ENCODE peak calls at places on chromosome 17, in eight cellular contexts. One of them, this sample, is unnamed.

GRCh38 chr17:38701504-38702165 is 3.4 kb upstream of the MLLT6 start:
- DNase-seq in stimulated activated CD4-positive, alpha-beta T cell treated with anti-CD3 and anti-CD28 coated beads, TNF-alpha, amount 100 ng/mL, for 1 hour: peak
- DNase-seq in mucosa of descending colon: peak
- DNase-seq in NCI-H1417: peak
- DNase-seq in M059J: peak
- DNase-seq in posterior cingulate gyrus: no peak
- DNase-seq in GM04504: no peak
- DNase-seq in epithelial cell of esophagus: peak
- DNase-seq in this sample: peak

GRCh38 chr17:11309033-11309432 is 68.0 kb downstream of the SHISA6 start:
- DNase-seq in stimulated activated CD4-positive, alpha-beta T cell treated with anti-CD3 and anti-CD28 coated beads, TNF-alpha, amount 100 ng/mL, for 1 hour: no peak
- DNase-seq in mucosa of descending colon: no peak
- DNase-seq in NCI-H1417: no peak
- DNase-seq in M059J: no peak
- DNase-seq in posterior cingulate gyrus: no peak
- DNase-seq in GM04504: no peak
- DNase-seq in epithelial cell of esophagus: no peak
- DNase-seq in this sample: no peak

GRCh38 chr17:76241776-76242175 is 1.5 kb upstream of the RNF157 start:
- DNase-seq in stimulated activated CD4-positive, alpha-beta T cell treated with anti-CD3 and anti-CD28 coated beads, TNF-alpha, amount 100 ng/mL, for 1 hour: no peak
- DNase-seq in mucosa of descending colon: no peak
- DNase-seq in NCI-H1417: no peak
- DNase-seq in M059J: no peak
- DNase-seq in posterior cingulate gyrus: no peak
- DNase-seq in GM04504: no peak
- DNase-seq in epithelial cell of esophagus: no peak
- DNase-seq in this sample: no peak

GRCh38 chr17:75628425-75628824 is 4.8 kb upstream of the SMIM5 start:
- DNase-seq in stimulated activated CD4-positive, alpha-beta T cell treated with anti-CD3 and anti-CD28 coated beads, TNF-alpha, amount 100 ng/mL, for 1 hour: no peak
- DNase-seq in mucosa of descending colon: no peak
- DNase-seq in NCI-H1417: no peak
- DNase-seq in M059J: no peak
- DNase-seq in posterior cingulate gyrus: no peak
- DNase-seq in GM04504: no peak
- DNase-seq in epithelial cell of esophagus: no peak
- DNase-seq in this sample: no peak

GRCh38 chr17:28612936-28613872 is 781 bp downstream of the RSKR start:
- DNase-seq in stimulated activated CD4-positive, alpha-beta T cell treated with anti-CD3 and anti-CD28 coated beads, TNF-alpha, amount 100 ng/mL, for 1 hour: no peak
- DNase-seq in mucosa of descending colon: no peak
- DNase-seq in NCI-H1417: peak
- DNase-seq in M059J: peak
- DNase-seq in posterior cingulate gyrus: peak
- DNase-seq in GM04504: no peak
- DNase-seq in epithelial cell of esophagus: peak
- DNase-seq in this sample: peak

GRCh38 chr17:15944720-15945492 is at the start of gene ADORA2B:
- DNase-seq in stimulated activated CD4-positive, alpha-beta T cell treated with anti-CD3 and anti-CD28 coated beads, TNF-alpha, amount 100 ng/mL, for 1 hour: no peak
- DNase-seq in mucosa of descending colon: peak
- DNase-seq in NCI-H1417: peak
- DNase-seq in M059J: peak
- DNase-seq in posterior cingulate gyrus: peak
- DNase-seq in GM04504: no peak
- DNase-seq in epithelial cell of esophagus: peak
- DNase-seq in this sample: peak

GRCh38 chr17:40576113-40576740 is 11.0 kb upstream of the CCR7 start:
- DNase-seq in stimulated activated CD4-positive, alpha-beta T cell treated with anti-CD3 and anti-CD28 coated beads, TNF-alpha, amount 100 ng/mL, for 1 hour: no peak
- DNase-seq in mucosa of descending colon: no peak
- DNase-seq in NCI-H1417: no peak
- DNase-seq in M059J: no peak
- DNase-seq in posterior cingulate gyrus: no peak
- DNase-seq in GM04504: no peak
- DNase-seq in epithelial cell of esophagus: no peak
- DNase-seq in this sample: no peak

GRCh38 chr17:43069368-43069898 is 44.4 kb downstream of the RND2 start:
- DNase-seq in stimulated activated CD4-positive, alpha-beta T cell treated with anti-CD3 and anti-CD28 coated beads, TNF-alpha, amount 100 ng/mL, for 1 hour: no peak
- DNase-seq in mucosa of descending colon: no peak
- DNase-seq in NCI-H1417: no peak
- DNase-seq in M059J: no peak
- DNase-seq in posterior cingulate gyrus: no peak
- DNase-seq in GM04504: no peak
- DNase-seq in epithelial cell of esophagus: no peak
- DNase-seq in this sample: no peak

GRCh38 chr17:30550512-30551273 is 73.5 kb downstream of the GOSR1 start:
- DNase-seq in stimulated activated CD4-positive, alpha-beta T cell treated with anti-CD3 and anti-CD28 coated beads, TNF-alpha, amount 100 ng/mL, for 1 hour: no peak
- DNase-seq in mucosa of descending colon: no peak
- DNase-seq in NCI-H1417: no peak
- DNase-seq in M059J: peak
- DNase-seq in posterior cingulate gyrus: no peak
- DNase-seq in GM04504: no peak
- DNase-seq in epithelial cell of esophagus: peak
- DNase-seq in this sample: peak

GRCh38 chr17:2828396-2829038 is 32.3 kb downstream of the RAP1GAP2 start:
- DNase-seq in stimulated activated CD4-positive, alpha-beta T cell treated with anti-CD3 and anti-CD28 coated beads, TNF-alpha, amount 100 ng/mL, for 1 hour: peak
- DNase-seq in mucosa of descending colon: peak
- DNase-seq in NCI-H1417: peak
- DNase-seq in M059J: peak
- DNase-seq in posterior cingulate gyrus: peak
- DNase-seq in GM04504: peak
- DNase-seq in epithelial cell of esophagus: peak
- DNase-seq in this sample: peak

GRCh38 chr17:65359016-65359415 is 202.4 kb downstream of the AXIN2 start:
- DNase-seq in stimulated activated CD4-positive, alpha-beta T cell treated with anti-CD3 and anti-CD28 coated beads, TNF-alpha, amount 100 ng/mL, for 1 hour: no peak
- DNase-seq in mucosa of descending colon: no peak
- DNase-seq in NCI-H1417: no peak
- DNase-seq in M059J: peak
- DNase-seq in posterior cingulate gyrus: no peak
- DNase-seq in GM04504: peak
- DNase-seq in epithelial cell of esophagus: peak
- DNase-seq in this sample: peak

GRCh38 chr17:7047566-7047965 is 3.7 kb upstream of the SLC16A11 start:
- DNase-seq in stimulated activated CD4-positive, alpha-beta T cell treated with anti-CD3 and anti-CD28 coated beads, TNF-alpha, amount 100 ng/mL, for 1 hour: no peak
- DNase-seq in mucosa of descending colon: no peak
- DNase-seq in NCI-H1417: no peak
- DNase-seq in M059J: no peak
- DNase-seq in posterior cingulate gyrus: no peak
- DNase-seq in GM04504: no peak
- DNase-seq in epithelial cell of esophagus: no peak
- DNase-seq in this sample: peak